ENCODE peak calls at places on chromosomes 6 and 20, in seven cellular contexts. S, D, H, P, V, Z and G are unnamed samples.

GRCh38 chr20:62472020-62472342 is 3.8 kb downstream of the GATA5 start:
- DNase-seq in D (no peak), H (no peak), Z (no peak), S (no peak), V (no peak), P (no peak), G (no peak)

GRCh38 chr20:47800619-47801018 is 15.3 kb upstream of the SULF2 start:
- DNase-seq in S (no peak), H (no peak), V (no peak), D (no peak), P (no peak), Z (no peak), G (no peak)

GRCh38 chr6:13431059-13431656 is 56.2 kb downstream of the GFOD1 start:
- DNase-seq in V (no peak), D (no peak), P (peak; percentile 62), H (no peak), S (no peak), Z (no peak), G (no peak)

GRCh38 chr6:2783188-2783957 is 18.2 kb downstream of the WRNIP1 start:
- DNase-seq in D (no peak), V (no peak), P (no peak), H (no peak), Z (no peak), S (no peak), G (no peak)

GRCh38 chr20:61252601-61253263 is 671 bp downstream of the CDH4 start:
- DNase-seq in P (no peak), S (no peak), V (no peak), Z (no peak), H (no peak), D (no peak), G (no peak)

GRCh38 chr20:54160269-54161007 is 13.3 kb downstream of the CYP24A1 start:
- DNase-seq in V (no peak), H (no peak), D (no peak), S (no peak), P (no peak), Z (no peak), G (no peak)

GRCh38 chr6:145073811-145074210 is 661.5 kb downstream of the EPM2A start:
- DNase-seq in S (no peak), D (no peak), Z (no peak), V (no peak), H (no peak), P (no peak), G (no peak)

GRCh38 chr6:41927253-41927652 is 6.0 kb downstream of the BYSL start:
- DNase-seq in V (no peak), S (no peak), P (no peak), D (no peak), H (no peak), Z (no peak), G (no peak)

GRCh38 chr20:3714092-3714491 is 1.7 kb upstream of the SIGLEC1 start:
- DNase-seq in S (no peak), Z (no peak), V (no peak), H (no peak), D (no peak), P (no peak), G (no peak)

GRCh38 chr6:25942561-25943147 is 12.2 kb upstream of the SLC17A2 start:
- DNase-seq in P (no peak), H (no peak), V (peak; percentile 48), S (no peak), Z (no peak), D (no peak), G (no peak)
- TF ChIP-seq CTCF in P (peak; percentile 62), H (no peak), V (peak; percentile 42), S (peak; percentile 21), Z (no peak), D (peak; percentile 49), G (no peak)

DNA sequence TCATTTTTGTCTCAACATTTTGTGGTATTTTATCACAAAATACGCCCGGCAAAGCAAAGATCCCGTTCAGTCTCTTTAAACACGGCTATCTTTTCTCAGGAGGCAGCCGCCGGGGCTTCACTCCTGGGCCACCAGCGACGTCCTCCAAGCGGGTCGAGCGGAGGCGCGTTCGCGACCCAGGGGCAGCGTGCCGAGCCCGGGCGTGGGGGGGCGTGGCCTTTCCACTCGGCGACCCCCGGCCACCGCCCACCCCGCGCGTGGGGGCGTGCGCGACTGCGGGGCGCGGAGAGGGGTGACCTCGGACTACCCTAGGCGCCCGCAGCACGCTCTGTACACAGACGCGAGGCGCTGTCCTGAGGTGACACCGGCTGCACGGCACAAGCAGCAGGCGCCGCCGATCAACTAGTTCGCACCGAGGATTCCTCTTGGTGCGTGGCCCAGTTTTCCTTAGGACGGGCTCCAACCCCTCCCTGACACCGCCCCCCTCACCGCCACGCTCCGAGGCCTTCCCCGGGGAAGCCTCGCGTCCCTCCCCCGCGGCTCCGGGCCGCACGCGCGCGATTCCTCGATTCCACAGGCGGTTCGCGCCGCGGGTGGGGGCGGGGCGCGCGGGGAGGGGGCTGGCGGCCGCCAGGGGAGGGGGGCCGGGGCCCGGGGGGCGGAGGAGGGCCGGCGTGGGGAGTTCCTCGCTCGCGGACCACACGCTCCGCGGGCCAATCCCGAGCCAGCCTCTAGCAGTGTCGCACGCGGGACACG is 1.1 kb upstream of the JARID2 start:
- DNase-seq in P (no peak), S (peak; percentile 95), H (peak; percentile 80), V (no peak), D (no peak), Z (peak; percentile 95), G (peak; percentile 74)
- TF ChIP-seq POLR2AphosphoS5 in P (no peak), S (peak; percentile 87), H (peak; percentile 37), V (peak; percentile 61), D (no peak), Z (peak; percentile 76), G (no peak)

GRCh38 chr6:140314675-140315074 is 940.2 kb upstream of the CITED2 start:
- DNase-seq in H (no peak), V (no peak), Z (no peak), P (no peak), D (no peak), S (no peak), G (no peak)
- TF ChIP-seq CTCF in H (no peak), V (no peak), Z (no peak), P (no peak), D (no peak), S (no peak), G (no peak)

DNA sequence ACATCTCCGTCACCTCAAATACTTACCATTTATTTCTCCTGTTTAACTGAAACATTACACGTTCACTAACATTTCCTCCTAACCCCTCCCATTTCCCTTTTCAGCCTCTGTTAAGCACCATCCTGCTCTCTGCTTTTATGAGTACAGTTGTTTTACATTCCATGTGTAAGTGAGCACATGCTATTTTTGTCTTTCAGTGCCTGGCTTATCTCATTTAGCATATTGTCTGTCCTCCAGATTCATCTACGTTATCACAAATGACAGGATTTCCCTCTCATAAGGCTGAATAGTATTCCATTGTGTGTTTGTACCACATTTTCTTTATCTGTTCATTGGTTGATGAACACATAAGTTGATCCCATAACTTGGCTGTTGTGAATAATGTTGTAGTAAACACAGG is 22.7 kb downstream of the TAF11 start:
- DNase-seq in S (no peak), D (no peak), P (no peak), V (no peak), H (no peak), Z (no peak), G (no peak)
- TF ChIP-seq POLR2AphosphoS5 in S (no peak), D (no peak), P (no peak), V (no peak), H (no peak), Z (peak; percentile 94), G (no peak)

GRCh38 chr20:22504829-22505377 is 79.5 kb downstream of the FOXA2 start:
- DNase-seq in S (no peak), D (no peak), Z (no peak), V (no peak), P (no peak), H (no peak), G (no peak)
- TF ChIP-seq CTCF in S (no peak), D (no peak), Z (no peak), V (no peak), P (no peak), H (no peak), G (no peak)

DNA sequence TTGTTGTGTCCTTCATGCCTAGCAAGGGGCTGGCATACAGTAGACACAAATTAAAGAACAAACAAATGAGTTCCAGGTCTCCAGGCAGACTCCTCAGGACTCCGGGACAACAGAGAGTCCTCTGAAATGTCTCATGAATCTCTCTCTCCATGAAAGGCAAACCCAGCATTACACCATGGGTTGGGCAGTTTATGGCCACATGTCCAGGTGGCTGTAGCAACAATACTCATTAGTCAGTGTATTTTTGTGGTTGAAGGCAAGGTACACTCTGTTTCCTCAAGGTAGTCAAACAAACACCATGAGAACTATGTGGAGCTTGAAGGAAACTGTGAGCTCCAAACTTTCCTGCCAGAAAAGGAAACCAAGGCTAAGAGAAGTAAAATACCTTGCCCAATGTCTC is 62.2 kb downstream of the KCNB1 start:
- DNase-seq in P (no peak), Z (peak; percentile 79), H (no peak), D (no peak), V (no peak), S (no peak), G (peak; percentile 32)
- TF ChIP-seq POLR2AphosphoS5 in P (no peak), Z (no peak), H (peak; percentile 33), D (no peak), V (no peak), S (no peak), G (no peak)